ENCODE peak calls at places on chromosomes 1 and 21, in five cellular contexts. Z is fibroblast of villous mesenchyme; F is fibroblast of lung; W is stimulated activated CD8-positive, alpha-beta memory T cell treated with anti-CD3 and anti-CD28 coated beads, Interleukin-15, amount 100 ng/mL, for 4 hours; S is AG08396. U is an unnamed sample.

GRCh38 chr1:194833111-194833510 is 1646.7 kb upstream of the B3GALT2 start:
- DNase-seq in W (no peak), F (no peak), S (no peak), Z (no peak), U (no peak)

GRCh38 chr1:169368406-169368769 is 393 bp downstream of the BLZF1 start:
- DNase-seq in W (no peak), F (peak; percentile 23), Z (no peak), S (peak; percentile 17), U (no peak)

GRCh38 chr1:22105611-22106207 is 37.2 kb downstream of the WNT4 start:
- DNase-seq in Z (peak; percentile 74), F (peak; percentile 56), W (no peak), S (peak; percentile 50), U (peak; percentile 44)

GRCh38 chr1:48761986-48762385 is 14.7 kb downstream of the BEND5 start:
- DNase-seq in F (peak; percentile 55), W (no peak), S (no peak), Z (peak; percentile 9), U (no peak)

GRCh38 chr1:236027096-236027495 is 37.8 kb downstream of the NID1 start:
- DNase-seq in Z (no peak), S (no peak), F (no peak), W (no peak), U (no peak)

GRCh38 chr21:41886331-41886730 is 7.2 kb upstream of the PRDM15 start:
- DNase-seq in Z (no peak), W (no peak), F (no peak), S (no peak), U (no peak)

GRCh38 chr1:31413405-31414005 is 492 bp downstream of the SERINC2 start:
- DNase-seq in F (peak; percentile 36), W (no peak), Z (peak; percentile 42), S (peak; percentile 58), U (no peak)

GRCh38 chr1:51072040-51072439 is 30.0 kb upstream of the C1orf185 start:
- DNase-seq in S (no peak), W (no peak), Z (no peak), F (no peak), U (no peak)

GRCh38 chr1:88224940-88225339 is 459.1 kb upstream of the PKN2 start:
- DNase-seq in S (no peak), F (no peak), Z (no peak), W (no peak), U (no peak)

GRCh38 chr1:116379674-116380498 is 6.8 kb downstream of the ATP1A1 start:
- DNase-seq in Z (no peak), W (no peak), F (no peak), S (no peak), U (no peak)

GRCh38 chr1:162284206-162284955 is 92.3 kb downstream of the SPATA46 start:
- DNase-seq in Z (no peak), W (no peak), F (peak; percentile 56), S (no peak), U (no peak)

GRCh38 chr1:192892934-192893333 is 84.1 kb downstream of the RGS2 start:
- DNase-seq in S (no peak), Z (no peak), W (no peak), F (peak; percentile 20), U (no peak)

GRCh38 chr1:59990470-59990869 is 63.9 kb upstream of the CYP2J2 start:
- DNase-seq in F (no peak), S (no peak), W (no peak), Z (peak; percentile 13), U (no peak)

GRCh38 chr1:16921391-16922185 is at the start of gene CROCC:
- DNase-seq in F (peak; percentile 37), S (no peak), W (no peak), Z (peak; percentile 64), U (no peak)

GRCh38 chr1:221268295-221268694 is 389.1 kb downstream of the HLX start:
- DNase-seq in Z (peak; percentile 77), F (peak; percentile 92), S (peak; percentile 58), W (no peak), U (no peak)

GRCh38 chr21:45277101-45278045 is 10.3 kb downstream of the POFUT2 start:
- DNase-seq in S (no peak), W (no peak), Z (no peak), F (no peak), U (no peak)

GRCh38 chr21:25421327-25422028 is 185.8 kb downstream of the MRPL39 start:
- DNase-seq in W (no peak), Z (peak; percentile 39), F (peak; percentile 26), S (peak; percentile 26), U (peak; percentile 52)

GRCh38 chr1:170503691-170504090 is 28.3 kb upstream of the GORAB start:
- DNase-seq in S (no peak), F (no peak), Z (no peak), W (no peak), U (no peak)

GRCh38 chr1:248807067-248807737 is 18.5 kb downstream of the SH3BP5L start:
- DNase-seq in Z (peak; percentile 46), F (no peak), S (peak; percentile 70), W (no peak), U (peak; percentile 35)

GRCh38 chr1:44707959-44708831 is 22.8 kb downstream of the RNU5D-1 start:
- DNase-seq in S (peak; percentile 53), F (peak; percentile 47), W (no peak), Z (peak; percentile 64), U (peak; percentile 39)

GRCh38 chr21:39885119-39885848 is 18.0 kb downstream of the PCP4 start:
- DNase-seq in W (no peak), Z (no peak), S (no peak), F (peak; percentile 21), U (no peak)

GRCh38 chr1:86757272-86757984 is 53.1 kb downstream of the SH3GLB1 start:
- DNase-seq in S (peak; percentile 24), Z (peak; percentile 88), W (no peak), F (peak; percentile 82), U (no peak)

GRCh38 chr21:44930543-44930981 is 9.3 kb upstream of the SLX9 start:
- DNase-seq in S (no peak), Z (no peak), F (no peak), W (no peak), U (peak; percentile 60)

GRCh38 chr21:37348664-37349063 is 17.9 kb upstream of the DYRK1A start:
- DNase-seq in F (no peak), W (no peak), Z (peak; percentile 18), S (no peak), U (no peak)

GRCh38 chr1:35407743-35408142 is 139.2 kb downstream of the ZMYM4 start:
- DNase-seq in F (no peak), Z (no peak), W (no peak), S (no peak), U (no peak)

GRCh38 chr1:90616395-90616794 is 100.7 kb downstream of the BARHL2 start:
- DNase-seq in W (no peak), Z (no peak), F (no peak), S (no peak), U (no peak)

GRCh38 chr1:28796321-28797213 is 15.4 kb upstream of the OPRD1 start:
- DNase-seq in F (no peak), Z (peak; percentile 51), W (no peak), S (no peak), U (no peak)

GRCh38 chr1:91487469-91487868 is 13.2 kb upstream of the CDC7 start:
- DNase-seq in F (no peak), W (no peak), Z (no peak), S (no peak), U (no peak)

GRCh38 chr1:27941671-27942540 is 7.1 kb downstream of the SMPDL3B start:
- DNase-seq in W (no peak), F (no peak), Z (no peak), S (no peak), U (no peak)

GRCh38 chr1:6033986-6034749 is 11.5 kb upstream of the KCNAB2 start:
- DNase-seq in W (no peak), S (peak; percentile 72), F (no peak), Z (no peak), U (peak; percentile 14)

GRCh38 chr1:228274452-228275153 is 66.8 kb downstream of the OBSCN start:
- DNase-seq in S (peak; percentile 10), W (no peak), Z (no peak), F (no peak), U (no peak)

GRCh38 chr1:241557551-241558193 is 25.5 kb downstream of the KMO start:
- DNase-seq in F (no peak), Z (peak; percentile 29), W (no peak), S (no peak), U (no peak)

GRCh38 chr1:160818207-160818935 is 22.4 kb downstream of the LY9 start:
- DNase-seq in S (no peak), Z (no peak), F (no peak), W (no peak), U (no peak)

GRCh38 chr1:218674280-218674773 is 329.2 kb downstream of the TGFB2 start:
- DNase-seq in F (peak; percentile 98), W (no peak), S (peak; percentile 43), Z (peak; percentile 73), U (no peak)

GRCh38 chr1:217721692-217722091 is 90.5 kb downstream of the SPATA17 start:
- DNase-seq in F (peak; percentile 15), S (no peak), Z (no peak), W (no peak), U (no peak)

GRCh38 chr1:101165514-101165913 is 71.3 kb upstream of the S1PR1 start:
- DNase-seq in F (no peak), W (no peak), S (no peak), Z (no peak), U (no peak)

GRCh38 chr1:7646981-7647901 is 123.9 kb upstream of the VAMP3 start:
- DNase-seq in W (peak; percentile 31), S (peak; percentile 91), F (peak; percentile 20), Z (peak; percentile 38), U (peak; percentile 32)

GRCh38 chr1:89692601-89693503 is 59.9 kb downstream of the LRRC8C start:
- DNase-seq in Z (peak; percentile 87), W (no peak), S (no peak), F (peak; percentile 20), U (no peak)

GRCh38 chr1:202439308-202439707 is 90.8 kb downstream of the PPP1R12B start:
- DNase-seq in S (no peak), W (no peak), F (no peak), Z (no peak), U (no peak)

GRCh38 chr1:93332368-93332767 is 13.3 kb upstream of the DR1 start:
- DNase-seq in W (no peak), S (no peak), Z (no peak), F (no peak), U (no peak)

U was measured in central memory CD4-positive, alpha-beta T cell.